ENCODE peak calls at places on chromosome 10, in four cellular contexts. I is spleen, C is H1, T is esophagus squamous epithelium. Y is an unnamed sample. For H3K27me3, the result is how much of the 10 kb centered on the place peaks cover.

GRCh38 chr10:78545756-78546155 is 512.1 kb downstream of the RPS24 start:
- DNase-seq in T (no peak), C (no peak), I (no peak), Y (no peak)

GRCh38 chr10:93820434-93820833 is 62.7 kb downstream of the LGI1 start:
- DNase-seq in C (no peak), T (no peak), I (no peak), Y (peak)

GRCh38 chr10:24920907-24921881 is 31.2 kb downstream of the PRTFDC1 start:
- DNase-seq in T (peak), C (no peak), I (no peak), Y (peak)

GRCh38 chr10:100882251-100882643 is 30.5 kb upstream of the SLF2 start:
- DNase-seq in I (no peak), C (no peak), T (no peak), Y (no peak)

GRCh38 chr10:51821045-51821444 is 121.7 kb upstream of the CSTF2T start:
- DNase-seq in T (no peak), I (no peak), C (no peak), Y (no peak)

GRCh38 chr10:133024711-133025557 is 62.8 kb upstream of the ADGRA1 start:
- DNase-seq in T (no peak), C (no peak), I (no peak), Y (peak)

GRCh38 chr10:111953949-111954348 is 229.6 kb downstream of the GPAM start:
- DNase-seq in I (no peak), T (no peak), C (no peak), Y (no peak)

GRCh38 chr10:30059209-30060107 is at the start of gene JCAD:
- DNase-seq in T (no peak), C (no peak), I (peak), Y (peak)

GRCh38 chr10:70328987-70329386 is 45.2 kb upstream of the NPFFR1 start:
- DNase-seq in C (no peak), I (no peak), T (no peak), Y (peak)

GRCh38 chr10:14485986-14486385 is 155.3 kb upstream of the FRMD4A start:
- DNase-seq in I (no peak), T (no peak), C (no peak), Y (no peak)

GRCh38 chr10:71434760-71435394 is 38.2 kb downstream of the CDH23 start:
- DNase-seq in I (peak), C (no peak), T (no peak), Y (no peak)

GRCh38 chr10:61941202-61941651 is 39.7 kb downstream of the ARID5B start:
- DNase-seq in I (no peak), C (no peak), T (no peak), Y (no peak)

GRCh38 chr10:12350167-12350872 is 973 bp downstream of the CAMK1D start:
- DNase-seq in I (peak), C (no peak), T (no peak), Y (peak)
- H3K27me3 ChIP-seq in I (under half), C (under half), T (under half), Y (under half)

GRCh38 chr10:130807096-130807495 is 504.4 kb downstream of the TCERG1L start:
- DNase-seq in T (no peak), I (no peak), C (no peak), Y (no peak)

GRCh38 chr10:130808686-130809085 is 502.8 kb downstream of the TCERG1L start:
- DNase-seq in C (no peak), I (no peak), T (no peak), Y (no peak)

GRCh38 chr10:130806426-130806825 is 505.1 kb downstream of the TCERG1L start:
- DNase-seq in I (no peak), C (no peak), T (no peak), Y (no peak)

GRCh38 chr10:130808243-130808642 is 503.3 kb downstream of the TCERG1L start:
- DNase-seq in T (no peak), C (no peak), I (no peak), Y (no peak)

DNA sequence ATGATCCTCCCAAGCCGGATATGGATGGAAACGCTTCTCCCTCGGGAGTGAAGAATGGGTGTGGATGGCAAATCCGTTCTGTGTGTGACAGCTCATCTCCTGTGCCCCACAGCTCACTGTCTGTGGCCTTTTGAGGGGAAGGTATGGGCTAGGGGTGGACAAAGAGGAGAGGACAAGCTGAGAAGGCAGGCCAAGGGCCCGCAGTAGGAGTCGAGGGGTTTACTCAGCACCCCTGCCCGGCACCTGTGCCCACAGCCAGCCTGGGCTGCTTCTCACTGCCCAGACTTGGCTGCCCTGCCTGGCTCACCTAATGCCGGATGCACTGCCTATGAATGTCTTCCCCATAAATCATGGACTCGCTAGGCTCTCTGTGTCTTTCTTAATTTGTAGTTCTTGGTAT is 503.8 kb downstream of the TCERG1L start:
- DNase-seq in T (no peak), C (no peak), I (no peak), Y (no peak)
- H3K27me3 ChIP-seq in T (under half), C (under half), I (under half), Y (under half)

DNA sequence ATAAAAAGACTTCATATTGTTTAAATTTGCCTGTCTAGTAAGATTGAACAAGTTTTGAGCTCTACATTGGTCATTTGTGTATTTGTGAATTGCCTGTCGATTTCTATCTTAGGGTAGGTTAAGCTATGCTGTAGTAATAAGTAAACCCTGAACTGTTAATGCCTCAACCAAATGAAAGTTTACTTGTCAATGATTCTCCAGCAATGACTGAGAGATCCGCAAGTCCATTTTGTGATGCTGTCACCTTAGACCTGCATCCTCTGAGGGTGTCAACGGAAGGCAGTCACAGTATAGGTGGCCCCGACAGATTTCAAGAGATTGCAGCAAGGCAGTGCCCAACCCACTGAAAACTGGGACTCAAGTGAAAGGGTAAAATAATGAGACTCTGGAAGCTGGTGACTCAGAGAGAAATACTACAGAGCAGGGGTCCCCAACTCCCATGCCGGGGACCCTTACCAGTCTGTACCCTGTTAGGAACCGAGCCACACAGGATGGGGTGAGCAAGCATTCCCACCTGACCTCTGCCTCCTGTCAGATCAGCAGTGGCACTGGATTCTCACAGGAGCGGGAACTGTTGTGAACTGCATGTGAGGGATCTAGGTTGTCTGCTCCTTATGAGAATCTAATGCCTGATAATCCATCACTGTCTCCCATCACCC is 10.8 kb upstream of the PHYH start:
- DNase-seq in I (no peak), C (no peak), T (no peak), Y (no peak)
- H3K27me3 ChIP-seq in I (under half), C (under half), T (under half), Y (under half)

GRCh38 chr10:53075469-53075868 is 302.9 kb upstream of the MBL2 start:
- DNase-seq in I (no peak), C (no peak), T (no peak), Y (no peak)
- H3K27me3 ChIP-seq in I (under half), C (under half), T (under half), Y (under half)

GRCh38 chr10:2936816-2937215 is 130.5 kb upstream of the PFKP start:
- DNase-seq in C (no peak), T (no peak), I (no peak), Y (no peak)

GRCh38 chr10:2935647-2936386 is 131.5 kb upstream of the PFKP start:
- DNase-seq in I (no peak), T (no peak), C (no peak), Y (no peak)

GRCh38 chr10:2933041-2933440 is 134.3 kb upstream of the PFKP start:
- DNase-seq in T (no peak), C (no peak), I (no peak), Y (peak)

GRCh38 chr10:2933924-2934323 is 133.4 kb upstream of the PFKP start:
- DNase-seq in I (no peak), T (no peak), C (no peak), Y (no peak)

DNA sequence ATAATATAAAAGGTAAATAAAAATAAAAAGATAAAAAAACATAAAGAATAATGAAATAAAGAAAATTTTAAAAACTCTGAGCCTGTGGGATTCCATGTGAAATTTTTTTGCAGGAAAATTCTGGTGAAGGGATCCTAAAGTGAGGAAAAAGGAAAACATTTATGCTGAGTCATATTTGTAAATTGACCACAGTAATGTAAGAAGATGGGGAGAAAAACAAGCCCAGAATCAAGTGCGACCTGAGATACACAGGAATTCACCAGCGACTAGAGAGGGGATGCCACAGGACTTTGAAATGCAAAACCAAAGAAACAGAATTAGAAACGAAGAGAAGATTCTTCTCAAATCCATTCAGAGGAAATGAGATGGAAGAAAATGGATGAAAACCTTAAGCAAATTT is 133.8 kb upstream of the PFKP start:
- DNase-seq in T (no peak), C (no peak), I (no peak), Y (no peak)
- H3K27me3 ChIP-seq in T (under half), C (under half), I (under half), Y (under half)

Y was measured in MG63.